ENCODE peak calls at places on chromosomes 3 and 15, in seven cellular contexts. Z, I, P, T, A, B and G are unnamed samples. For H3K27me3, the result is how much of the 10 kb centered on the place peaks cover.

GRCh38 chr15:90067953-90068613 is 34.2 kb downstream of the IDH2 start:
- DNase-seq in Z (no peak), I (no peak), P (no peak), T (no peak), A (no peak), B (no peak), G (no peak)

GRCh38 chr15:63408514-63408913 is 26.9 kb upstream of the CA12 start:
- DNase-seq in Z (no peak), I (no peak), P (no peak), T (no peak), A (no peak), B (no peak), G (no peak)

GRCh38 chr3:184338538-184338945 is 1.1 kb downstream of the FAM131A start:
- DNase-seq in Z (peak), I (peak), P (peak), T (peak), A (peak), B (no peak), G (peak)

GRCh38 chr15:81930582-81931369 is 115.0 kb downstream of the MEX3B start:
- DNase-seq in Z (no peak), I (no peak), P (no peak), T (no peak), A (no peak), B (peak), G (peak)

GRCh38 chr3:19116239-19116638 is 32.1 kb upstream of the KCNH8 start:
- DNase-seq in Z (no peak), I (no peak), P (no peak), T (no peak), A (no peak), B (no peak), G (no peak)

GRCh38 chr3:41726891-41727290 is 235.0 kb downstream of the ULK4 start:
- DNase-seq in Z (no peak), I (no peak), P (no peak), T (no peak), A (no peak), B (no peak), G (no peak)

GRCh38 chr3:49295489-49296058 is 18.5 kb upstream of the C3orf62 start:
- DNase-seq in Z (no peak), I (peak), P (no peak), T (peak), A (no peak), B (peak), G (peak)

GRCh38 chr3:86990171-86990733 is 697 bp downstream of the VGLL3 start:
- DNase-seq in Z (no peak), I (peak), P (peak), T (peak), A (peak), B (peak), G (peak)

GRCh38 chr15:68751622-68752021 is 69.1 kb downstream of the ANP32A start:
- DNase-seq in Z (no peak), I (no peak), P (no peak), T (no peak), A (no peak), B (no peak), G (no peak)

GRCh38 chr3:119880966-119881365 is 99.1 kb downstream of the NR1I2 start:
- DNase-seq in Z (no peak), I (peak), P (no peak), T (no peak), A (no peak), B (no peak), G (no peak)

GRCh38 chr3:132180337-132180791 is 136.8 kb upstream of the ACP3 start:
- DNase-seq in Z (peak), I (peak), P (peak), T (peak), A (peak), B (peak), G (peak)

GRCh38 chr3:150446470-150446977 is 38.4 kb downstream of the TSC22D2 start:
- DNase-seq in Z (no peak), I (no peak), P (no peak), T (no peak), A (no peak), B (no peak), G (no peak)

GRCh38 chr3:150443331-150443741 is 35.2 kb downstream of the TSC22D2 start:
- DNase-seq in Z (no peak), I (peak), P (no peak), T (peak), A (no peak), B (no peak), G (no peak)

GRCh38 chr3:150447631-150448465 is 39.8 kb downstream of the TSC22D2 start:
- DNase-seq in Z (no peak), I (no peak), P (no peak), T (peak), A (no peak), B (peak), G (peak)

GRCh38 chr3:150449169-150449721 is 41.1 kb downstream of the TSC22D2 start:
- DNase-seq in Z (no peak), I (peak), P (no peak), T (peak), A (no peak), B (peak), G (no peak)

DNA sequence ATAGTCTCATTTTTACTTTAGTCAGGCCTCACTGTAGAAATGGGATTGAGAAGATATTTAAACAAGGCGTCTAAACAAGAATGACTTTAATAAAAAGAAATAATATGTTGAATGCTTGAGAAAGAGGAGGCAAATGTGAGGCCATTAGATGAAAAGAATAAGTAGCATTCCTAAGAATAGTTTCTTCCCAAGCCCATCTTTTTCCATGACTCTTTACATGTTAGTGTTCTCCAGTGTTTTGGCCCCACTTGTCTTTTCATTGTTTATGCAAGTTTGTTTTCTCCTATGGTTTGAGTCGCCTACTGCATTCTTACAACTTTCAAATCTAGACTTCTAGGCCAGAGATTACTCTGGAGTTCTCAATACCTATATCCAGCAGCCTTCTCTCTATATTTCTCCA is 39.0 kb downstream of the TSC22D2 start:
- DNase-seq in Z (no peak), I (peak), P (no peak), T (peak), A (no peak), B (peak), G (no peak)
- H3K4me2 ChIP-seq in Z (no peak), I (peak), P (no peak), T (no peak), A (no peak), B (no peak), G (no peak)

GRCh38 chr15:83413054-83413719 is 34.0 kb upstream of the SH3GL3 start:
- DNase-seq in Z (no peak), I (no peak), P (no peak), T (no peak), A (no peak), B (no peak), G (no peak)
- H2BK5ac ChIP-seq in Z (no peak), I (no peak), P (no peak), T (no peak), A (no peak), B (no peak), G (no peak)

GRCh38 chr15:70440416-70441138 is 322.8 kb downstream of the UACA start:
- DNase-seq in Z (no peak), I (no peak), P (no peak), T (no peak), A (no peak), B (peak), G (no peak)
- H3K27me3 ChIP-seq in Z (under half), I (half or more), P (under half), T (half or more), A (under half), B (under half), G (under half)

GRCh38 chr15:60392986-60393811 is 4.6 kb downstream of the ANXA2 start:
- DNase-seq in Z (no peak), I (peak), P (no peak), T (peak), A (no peak), B (peak), G (peak)
- H3K4me2 ChIP-seq in Z (no peak), I (peak), P (no peak), T (peak), A (no peak), B (peak), G (no peak)

DNA sequence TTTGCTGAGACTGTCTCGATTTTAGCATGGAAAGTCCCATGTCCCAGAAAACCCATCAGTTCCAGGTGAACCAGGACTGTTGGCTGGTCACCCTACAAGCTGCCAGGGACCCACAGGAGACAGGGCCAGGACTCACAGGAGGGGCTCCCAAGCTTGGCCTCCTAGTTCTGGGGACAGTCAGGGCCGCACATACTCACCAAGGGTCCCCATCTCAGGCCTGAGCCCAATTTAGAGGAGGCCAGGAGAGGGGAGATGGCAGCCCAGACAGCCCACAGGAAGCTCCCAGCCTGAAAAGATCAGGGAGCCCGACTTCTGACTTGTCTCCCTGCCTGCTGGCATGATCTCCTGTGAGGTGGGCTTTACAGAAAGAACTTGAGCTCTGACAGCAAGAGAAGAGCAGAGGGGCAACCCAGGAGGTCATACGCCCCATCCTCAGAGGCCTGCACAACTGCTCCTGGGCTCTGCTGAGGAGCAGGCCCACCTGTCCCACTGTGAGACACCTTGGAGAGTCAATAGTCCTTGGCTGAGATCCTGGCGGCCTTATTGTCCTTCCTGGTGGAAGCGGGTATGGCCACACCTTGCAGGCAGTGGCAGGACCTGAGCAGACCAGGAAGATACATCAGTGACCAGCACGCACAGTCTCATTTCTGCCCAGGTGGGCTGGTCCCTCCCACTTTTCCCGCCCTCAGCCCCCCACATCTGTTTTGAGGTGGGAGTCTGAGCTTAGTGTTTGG is 2.5 kb upstream of the ISLR start:
- DNase-seq in Z (no peak), I (no peak), P (peak), T (no peak), A (no peak), B (no peak), G (no peak)
- H2BK5ac ChIP-seq in Z (peak), I (no peak), P (no peak), T (no peak), A (no peak), B (no peak), G (no peak)